ENCODE peak calls at places on chromosomes 5 and 9, in four cellular contexts. P is WTC11, F is heart right ventricle, O is NCI-H510A treated with DMSO at 0.1 percent for 48 hours. K is an unnamed sample.

GRCh38 chr5:90437663-90438062 is 28.1 kb upstream of the CETN3 start:
- DNase-seq in P (no peak), F (no peak), O (no peak), K (no peak)

GRCh38 chr5:37533851-37534250 is 154.7 kb downstream of the WDR70 start:
- DNase-seq in P (no peak), F (no peak), O (no peak), K (no peak)

GRCh38 chr5:134462761-134463160 is 51.1 kb upstream of the CDKN2AIPNL start:
- DNase-seq in P (no peak), F (no peak), O (no peak), K (no peak)

GRCh38 chr5:168642019-168642418 is 62.9 kb upstream of the PANK3 start:
- DNase-seq in P (no peak), F (no peak), O (no peak), K (no peak)

GRCh38 chr5:54514269-54514668 is 3.3 kb upstream of the SNX18 start:
- DNase-seq in P (no peak), F (no peak), O (no peak), K (peak; percentile 30)

GRCh38 chr5:20618353-20618752 is 630.4 kb upstream of the CDH18 start:
- DNase-seq in P (no peak), F (no peak), O (no peak), K (no peak)

GRCh38 chr9:93978498-93978897 is 23.3 kb upstream of the BARX1 start:
- DNase-seq in P (no peak), F (no peak), O (no peak), K (no peak)

GRCh38 chr9:123355761-123356520 is at the start of gene CRB2:
- DNase-seq in P (peak; percentile 64), F (no peak), O (peak; percentile 37), K (peak; percentile 65)

GRCh38 chr9:126700903-126701819 is 87.4 kb downstream of the LMX1B start:
- DNase-seq in P (peak; percentile 12), F (no peak), O (no peak), K (no peak)

GRCh38 chr9:77132991-77133390 is 44.3 kb upstream of the VPS13A start:
- DNase-seq in P (no peak), F (no peak), O (no peak), K (no peak)

K was measured in glutamatergic neuron.